ENCODE peak calls at places on chromosomes 11 and 22, in eight cellular contexts. Y, P, D, Q, T, C, B and V are unnamed samples.

GRCh38 chr11:67372993-67373915 is at the start of gene CLCF1:
- DNase-seq in C (peak), T (peak), Y (peak), Q (peak), P (peak), D (peak), B (peak), V (peak)

GRCh38 chr11:125082611-125083311 is 19.7 kb downstream of the SLC37A2 start:
- DNase-seq in B (no peak), Y (no peak), Q (no peak), D (peak), C (no peak), P (peak), T (no peak), V (no peak)

GRCh38 chr11:128777369-128778011 is 83.6 kb downstream of the FLI1 start:
- DNase-seq in Y (no peak), D (no peak), C (no peak), P (no peak), T (no peak), Q (no peak), B (no peak), V (no peak)

GRCh38 chr22:46604306-46604690 is 15.9 kb upstream of the GRAMD4 start:
- DNase-seq in B (no peak), Y (no peak), Q (no peak), C (peak), T (peak), P (peak), D (no peak), V (peak)

GRCh38 chr11:69518081-69518950 is 36.9 kb downstream of the LINC01488 start:
- DNase-seq in T (no peak), C (no peak), B (no peak), D (peak), Y (no peak), Q (no peak), P (peak), V (no peak)

GRCh38 chr11:1306186-1307162 is 3.0 kb downstream of the TOLLIP start:
- DNase-seq in Q (no peak), P (no peak), D (no peak), C (no peak), T (no peak), Y (no peak), B (no peak), V (no peak)

GRCh38 chr11:76629133-76629852 is 41.3 kb downstream of the LRRC32 start:
- DNase-seq in B (peak), T (peak), P (peak), Q (no peak), Y (no peak), D (peak), C (no peak), V (peak)

GRCh38 chr11:20894296-20894695 is 224.9 kb downstream of the NELL1 start:
- DNase-seq in C (no peak), P (no peak), Q (no peak), D (no peak), Y (no peak), T (no peak), B (no peak), V (no peak)

GRCh38 chr22:47374901-47375575 is 612.6 kb downstream of the TBC1D22A start:
- DNase-seq in Q (no peak), P (no peak), D (no peak), T (no peak), Y (no peak), B (no peak), C (no peak), V (no peak)

GRCh38 chr11:429391-429790 is 12.4 kb downstream of the ANO9 start:
- DNase-seq in Y (no peak), Q (no peak), D (no peak), C (no peak), B (peak), T (no peak), P (no peak), V (no peak)

GRCh38 chr11:64885367-64886286 is 7.2 kb upstream of the EHD1 start:
- DNase-seq in D (peak), P (peak), B (no peak), C (no peak), T (no peak), Y (no peak), Q (no peak), V (peak)

GRCh38 chr11:63745304-63746170 is 23.0 kb downstream of the ZFTA start:
- DNase-seq in Q (no peak), C (no peak), B (no peak), D (no peak), T (no peak), P (no peak), Y (peak), V (peak)

GRCh38 chr11:102179366-102179765 is 69.1 kb downstream of the YAP1 start:
- DNase-seq in Y (no peak), D (no peak), B (no peak), P (no peak), T (no peak), Q (no peak), C (no peak), V (no peak)